ENCODE peak calls at places on chromosomes 12 and 14, in eight cellular contexts. M, P, R, I, Q, G, C and V are unnamed samples.

GRCh38 chr14:59454131-59454530 is 11.0 kb downstream of the GPR135 start:
- DNase-seq in M (peak; percentile 89), P (no peak), R (no peak), I (peak; percentile 98), Q (peak; percentile 94), G (no peak), C (peak; percentile 92), V (no peak)

GRCh38 chr12:4116251-4117111 is 157.1 kb upstream of the CCND2 start:
- DNase-seq in M (peak; percentile 19), P (no peak), R (peak; percentile 14), I (peak; percentile 69), Q (peak; percentile 77), G (no peak), C (peak; percentile 78), V (no peak)

GRCh38 chr12:56346663-56347062 is 8.0 kb downstream of the IL23A start:
- DNase-seq in M (no peak), P (no peak), R (no peak), I (no peak), Q (no peak), G (no peak), C (no peak), V (no peak)

GRCh38 chr12:54988402-54989054 is 4.0 kb upstream of the TESPA1 start:
- DNase-seq in M (no peak), P (no peak), R (peak; percentile 19), I (no peak), Q (peak; percentile 52), G (peak; percentile 92), C (peak; percentile 6), V (no peak)

GRCh38 chr14:76772300-76773187 is 11.3 kb downstream of the VASH1 start:
- DNase-seq in M (no peak), P (no peak), R (no peak), I (peak; percentile 68), Q (peak; percentile 99), G (peak; percentile 60), C (no peak), V (no peak)

GRCh38 chr14:60775296-60775695 is 40.7 kb downstream of the MNAT1 start:
- DNase-seq in M (peak; percentile 34), P (no peak), R (no peak), I (peak; percentile 85), Q (peak; percentile 29), G (no peak), C (peak; percentile 65), V (no peak)

GRCh38 chr14:67529947-67530935 is 2.8 kb upstream of the PLEKHH1 start:
- DNase-seq in M (no peak), P (no peak), R (no peak), I (no peak), Q (no peak), G (no peak), C (no peak), V (no peak)

GRCh38 chr14:61355892-61356325 is 34.5 kb downstream of the PRKCH start:
- DNase-seq in M (no peak), P (no peak), R (peak; percentile 85), I (peak; percentile 22), Q (peak; percentile 74), G (peak; percentile 31), C (no peak), V (no peak)

GRCh38 chr14:93105362-93105761 is 10.4 kb downstream of the ITPK1 start:
- DNase-seq in M (peak; percentile 35), P (no peak), R (no peak), I (peak; percentile 80), Q (peak; percentile 85), G (peak; percentile 44), C (no peak), V (no peak)

GRCh38 chr12:132710422-132711168 is at the start of gene PGAM5:
- DNase-seq in M (peak; percentile 23), P (peak; percentile 74), R (peak; percentile 93), I (peak; percentile 60), Q (peak; percentile 86), G (peak; percentile 80), C (peak; percentile 66), V (peak; percentile 98)

GRCh38 chr12:117035287-117035686 is 63.9 kb downstream of the TESC start:
- DNase-seq in M (no peak), P (no peak), R (no peak), I (no peak), Q (no peak), G (no peak), C (no peak), V (no peak)

GRCh38 chr12:7403466-7403865 is 40.5 kb downstream of the CD163L1 start:
- DNase-seq in M (no peak), P (no peak), R (no peak), I (no peak), Q (no peak), G (no peak), C (no peak), V (no peak)

GRCh38 chr12:69331482-69331845 is 16.7 kb upstream of the LYZ start:
- DNase-seq in M (no peak), P (no peak), R (no peak), I (no peak), Q (no peak), G (no peak), C (no peak), V (no peak)

GRCh38 chr14:66724996-66725395 is 217.0 kb downstream of the GPHN start:
- DNase-seq in M (no peak), P (no peak), R (no peak), I (no peak), Q (no peak), G (no peak), C (no peak), V (no peak)

GRCh38 chr14:100894416-100894815 is 9.1 kb downstream of the RTL1 start:
- DNase-seq in M (no peak), P (no peak), R (no peak), I (no peak), Q (no peak), G (no peak), C (no peak), V (no peak)

GRCh38 chr14:104974146-104974541 is 4.0 kb downstream of the AHNAK2 start:
- DNase-seq in M (no peak), P (no peak), R (no peak), I (no peak), Q (no peak), G (peak; percentile 9), C (no peak), V (no peak)

GRCh38 chr14:104970231-104971068 is 7.7 kb downstream of the AHNAK2 start:
- DNase-seq in M (peak; percentile 61), P (no peak), R (peak; percentile 77), I (peak; percentile 86), Q (peak; percentile 77), G (peak; percentile 64), C (peak; percentile 81), V (no peak)

GRCh38 chr14:104971447-104972240 is 6.5 kb downstream of the AHNAK2 start:
- DNase-seq in M (no peak), P (no peak), R (no peak), I (no peak), Q (no peak), G (peak; percentile 8), C (no peak), V (no peak)

GRCh38 chr14:104973215-104974145 is 4.7 kb downstream of the AHNAK2 start:
- DNase-seq in M (peak; percentile 80), P (no peak), R (peak; percentile 96), I (peak; percentile 94), Q (peak; percentile 95), G (peak; percentile 57), C (peak; percentile 95), V (no peak)

DNA sequence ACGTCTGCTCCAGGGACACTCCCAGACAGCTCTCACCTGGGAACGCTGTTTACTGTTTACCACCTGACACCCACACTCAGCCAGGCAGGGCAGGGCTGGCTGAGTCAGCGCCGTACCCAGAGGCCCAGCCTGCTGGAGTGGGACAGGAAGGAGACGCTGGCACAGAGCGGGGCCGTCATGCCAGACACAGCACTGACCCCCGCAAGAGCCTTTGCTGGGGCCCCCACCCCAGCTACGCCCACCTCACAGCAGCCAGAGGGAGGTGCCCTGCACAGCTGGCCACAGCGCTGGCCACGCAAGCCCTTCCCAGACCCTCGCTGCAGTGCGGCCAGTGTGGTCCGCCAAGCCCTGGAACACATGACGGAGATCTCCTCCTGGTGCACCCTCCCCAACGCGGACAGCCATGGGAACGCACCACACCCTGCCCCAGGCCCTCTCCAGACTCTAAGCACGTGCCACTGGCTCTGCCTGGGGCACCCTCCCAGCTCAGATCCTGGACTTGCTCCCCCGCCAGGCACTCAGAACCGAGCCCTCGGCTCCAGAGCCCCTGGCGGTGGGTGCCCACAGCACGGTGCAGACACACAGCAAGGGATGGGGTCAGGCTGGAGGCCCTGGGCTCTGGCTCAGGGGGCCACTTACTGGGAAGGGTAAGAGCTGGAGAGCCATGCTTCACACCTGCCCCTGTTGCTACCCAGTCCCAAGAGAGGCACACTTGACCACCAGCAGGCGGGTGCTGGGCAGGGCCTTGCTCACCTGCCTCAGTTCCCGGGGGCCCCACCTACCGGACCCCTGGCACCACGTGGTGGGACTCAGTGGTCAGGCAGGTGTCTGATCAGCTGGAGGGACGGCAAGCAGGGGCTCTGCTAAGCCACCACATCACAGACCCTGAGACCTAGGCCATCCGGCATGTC is 5.6 kb downstream of the AHNAK2 start:
- DNase-seq in M (no peak), P (no peak), R (peak; percentile 94), I (peak; percentile 46), Q (no peak), G (peak; percentile 17), C (no peak), V (no peak)
- TF ChIP-seq CTCF in M (no peak), P (no peak), R (peak; percentile 22), I (no peak), Q (no peak), G (no peak), C (no peak), V (no peak)

GRCh38 chr12:18549598-18549997 is 188.2 kb downstream of the PLCZ1 start:
- DNase-seq in M (no peak), P (no peak), R (no peak), I (peak; percentile 14), Q (no peak), G (no peak), C (no peak), V (no peak)
- TF ChIP-seq CTCF in M (no peak), P (no peak), R (no peak), I (peak; percentile 5), Q (peak; percentile 11), G (no peak), C (peak; percentile 48), V (no peak)

GRCh38 chr12:15532364-15532977 is 210.2 kb downstream of the PTPRO start:
- DNase-seq in M (no peak), P (peak; percentile 36), R (peak; percentile 74), I (peak; percentile 53), Q (peak; percentile 83), G (no peak), C (peak; percentile 73), V (peak; percentile 39)
- TF ChIP-seq CTCF in M (peak; percentile 66), P (peak; percentile 62), R (peak; percentile 63), I (peak; percentile 66), Q (peak; percentile 61), G (peak; percentile 57), C (peak; percentile 89), V (peak; percentile 72)

GRCh38 chr14:99706121-99706900 is 22.2 kb downstream of the CYP46A1 start:
- DNase-seq in M (no peak), P (no peak), R (no peak), I (no peak), Q (no peak), G (no peak), C (no peak), V (no peak)

GRCh38 chr14:99708449-99708848 is 24.4 kb downstream of the CYP46A1 start:
- DNase-seq in M (no peak), P (no peak), R (no peak), I (no peak), Q (no peak), G (no peak), C (no peak), V (no peak)

GRCh38 chr14:99704037-99704436 is 19.9 kb downstream of the CYP46A1 start:
- DNase-seq in M (no peak), P (no peak), R (no peak), I (no peak), Q (no peak), G (no peak), C (no peak), V (no peak)

GRCh38 chr14:99707420-99707819 is 23.3 kb downstream of the CYP46A1 start:
- DNase-seq in M (no peak), P (no peak), R (no peak), I (no peak), Q (no peak), G (no peak), C (no peak), V (no peak)

GRCh38 chr14:99707921-99708320 is 23.8 kb downstream of the CYP46A1 start:
- DNase-seq in M (no peak), P (no peak), R (no peak), I (no peak), Q (no peak), G (no peak), C (no peak), V (no peak)
- TF ChIP-seq CTCF in M (no peak), P (no peak), R (no peak), I (no peak), Q (no peak), G (no peak), C (no peak), V (no peak)